ENCODE peak calls at places on chromosome 19, in five cellular contexts. Z is neuronal stem cell, B is IMR-90, G is H9, U is H1. S is an unnamed sample.

GRCh38 chr19:10061717-10062310 is 24.3 kb upstream of the SHFL start:
- DNase-seq in Z (no peak), B (no peak), G (peak), U (no peak), S (no peak)

GRCh38 chr19:14700711-14701110 is 10.9 kb downstream of the ZNF333 start:
- DNase-seq in Z (no peak), B (no peak), G (no peak), U (no peak), S (no peak)

GRCh38 chr19:18737337-18737953 is 53.7 kb downstream of the COMP start:
- DNase-seq in Z (no peak), B (peak), G (peak), U (no peak), S (no peak)

GRCh38 chr19:17681505-17682125 is 6.5 kb downstream of the UNC13A start:
- DNase-seq in Z (no peak), B (peak), G (peak), U (peak), S (peak)

GRCh38 chr19:41373993-41374392 is 2.3 kb upstream of the TMEM91 start:
- DNase-seq in Z (no peak), B (peak), G (no peak), U (no peak), S (peak)

GRCh38 chr19:12052057-12052570 is 647 bp downstream of the ZNF878 start:
- DNase-seq in Z (no peak), B (peak), G (no peak), U (no peak), S (peak)

GRCh38 chr19:17341845-17342244 is 4.5 kb downstream of the GTPBP3 start:
- DNase-seq in Z (no peak), B (no peak), G (no peak), U (no peak), S (no peak)

GRCh38 chr19:35155441-35155840 is 906 bp downstream of the FXYD5 start:
- DNase-seq in Z (no peak), B (no peak), G (no peak), U (no peak), S (no peak)

GRCh38 chr19:12364391-12365093 is 941 bp downstream of the ZNF442 start:
- DNase-seq in Z (no peak), B (peak), G (peak), U (no peak), S (peak)

GRCh38 chr19:40006273-40006691 is 9.4 kb downstream of the ZNF546 start:
- DNase-seq in Z (no peak), B (peak), G (no peak), U (no peak), S (peak)

GRCh38 chr19:39546599-39546998 is 6.6 kb upstream of the EID2 start:
- DNase-seq in Z (no peak), B (no peak), G (peak), U (no peak), S (no peak)

GRCh38 chr19:38848299-38849146 is 1.3 kb downstream of the HNRNPL start:
- DNase-seq in Z (no peak), B (no peak), G (no peak), U (no peak), S (no peak)

GRCh38 chr19:6038634-6039405 is 60.9 kb upstream of the RANBP3 start:
- DNase-seq in Z (no peak), B (peak), G (no peak), U (no peak), S (peak)

GRCh38 chr19:17001603-17002183 is 24.9 kb downstream of the CPAMD8 start:
- DNase-seq in Z (no peak), B (no peak), G (no peak), U (peak), S (no peak)

GRCh38 chr19:35291916-35292315 is at the start of gene MAG:
- DNase-seq in Z (no peak), B (no peak), G (no peak), U (no peak), S (no peak)

GRCh38 chr19:15251749-15252397 is 19.6 kb upstream of the EPHX3 start:
- DNase-seq in Z (peak), B (peak), G (peak), U (peak), S (peak)

DNA sequence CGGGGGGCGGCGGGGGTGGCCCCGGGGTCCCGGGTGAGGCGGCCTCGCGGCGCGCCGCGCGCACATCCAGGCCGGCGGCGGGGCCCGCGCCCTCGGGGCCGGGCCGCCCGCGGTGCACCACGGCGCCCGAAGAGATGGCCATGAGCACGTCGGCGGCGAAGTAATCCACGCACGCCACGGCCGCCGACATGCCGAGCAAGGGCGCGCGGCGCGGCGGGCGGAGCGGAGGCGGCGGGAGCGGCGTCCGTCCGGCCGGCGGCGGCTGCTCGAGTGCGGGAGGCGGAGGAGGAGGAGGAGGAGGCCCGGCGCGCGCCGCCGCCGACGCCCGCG is at the start of gene KLF16:
- DNase-seq in Z (no peak), B (no peak), G (no peak), U (no peak), S (no peak)
- H2BK15ac ChIP-seq in Z (peak), B (no peak), G (no peak), U (peak), S (peak)

GRCh38 chr19:33248104-33248503 is 22.5 kb upstream of the SLC7A10 start:
- DNase-seq in Z (no peak), B (no peak), G (no peak), U (no peak), S (no peak)
- H2BK120ac ChIP-seq in Z (no peak), B (no peak), G (no peak), U (no peak), S (no peak)

GRCh38 chr19:28313633-28314032 is 899.3 kb downstream of the UQCRFS1 start:
- DNase-seq in Z (no peak), B (peak), G (no peak), U (no peak), S (no peak)
- H2AFZ ChIP-seq in Z (no peak), B (no peak), G (no peak), U (no peak), S (no peak)

GRCh38 chr19:48965033-48965805 is at the start of gene FTL:
- DNase-seq in Z (peak), B (peak), G (peak), U (peak), S (peak)
- H2BK15ac ChIP-seq in Z (peak), B (peak), G (no peak), U (peak), S (peak)

DNA sequence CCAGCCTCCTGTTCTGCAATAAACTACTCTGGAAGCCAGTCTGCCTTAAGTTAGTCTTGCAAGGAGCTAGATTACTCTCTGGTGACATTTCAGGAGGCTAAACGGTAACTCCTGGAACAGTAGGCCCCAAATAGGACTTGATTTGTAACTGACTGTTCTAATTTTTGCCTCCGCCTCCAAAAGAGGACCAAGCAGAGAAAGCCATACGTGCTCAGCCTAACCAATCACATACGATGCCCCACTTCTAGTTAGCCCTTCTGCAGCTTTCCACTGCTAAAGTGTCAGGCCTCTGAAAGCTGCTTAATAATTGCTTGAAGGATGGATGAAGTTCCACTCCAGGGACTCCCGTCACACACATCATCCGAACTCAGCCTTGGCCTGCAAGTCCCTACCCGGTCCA is 749 bp downstream of the ZNF805 start:
- DNase-seq in Z (no peak), B (peak), G (no peak), U (no peak), S (peak)
- H2BK120ac ChIP-seq in Z (no peak), B (no peak), G (no peak), U (no peak), S (no peak)

GRCh38 chr19:46674416-46675178 is 13.6 kb upstream of the DACT3 start:
- DNase-seq in Z (no peak), B (peak), G (peak), U (peak), S (no peak)
- H2AFZ ChIP-seq in Z (no peak), B (no peak), G (no peak), U (no peak), S (no peak)

DNA sequence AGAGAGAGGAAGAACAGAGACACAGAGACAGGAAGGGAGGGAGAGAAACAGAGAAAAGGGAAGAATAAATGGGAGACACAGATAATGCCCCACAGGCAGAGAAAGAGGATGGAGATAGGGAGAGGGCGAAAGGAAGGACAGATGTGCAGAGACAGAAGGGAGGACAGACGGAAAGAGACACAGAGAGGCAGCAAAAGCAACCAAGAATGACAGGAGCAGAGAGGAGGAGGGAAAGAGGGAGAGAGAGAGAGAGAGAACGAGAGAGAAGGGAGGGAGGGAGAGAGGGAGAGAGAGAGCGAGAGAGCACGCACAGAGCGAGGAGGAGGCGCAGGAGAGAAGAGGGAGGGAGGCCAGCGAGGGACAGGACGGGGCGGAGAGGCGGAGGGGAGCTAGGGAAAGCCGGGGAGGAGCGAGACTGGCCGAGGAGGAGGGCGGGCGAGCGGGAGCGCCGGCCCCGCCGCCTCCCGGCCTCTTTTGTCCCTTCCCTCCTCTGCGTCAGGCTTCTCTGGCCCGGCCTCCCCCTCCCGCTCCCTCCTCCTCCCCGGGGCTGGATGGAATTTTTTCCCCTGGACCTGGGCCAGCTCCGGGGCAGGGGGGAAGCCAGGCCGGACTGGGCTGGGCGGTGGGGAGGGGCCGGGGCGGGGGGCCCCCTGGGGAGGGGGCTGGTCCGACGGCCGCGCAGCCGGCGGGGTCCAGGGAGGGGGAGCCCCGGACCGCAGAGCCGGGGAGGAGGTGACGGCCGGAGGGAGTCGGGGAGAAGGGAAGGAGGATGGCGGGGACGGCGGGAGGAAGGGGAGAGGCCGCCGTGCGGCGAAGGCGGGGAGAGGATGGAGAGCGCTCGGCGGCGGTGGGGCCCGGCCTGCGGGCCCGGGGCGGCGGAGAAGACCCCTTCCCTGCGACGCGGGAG is 4.2 kb upstream of the SPACA6 start:
- DNase-seq in Z (peak), B (peak), G (peak), U (peak), S (peak)
- H2BK15ac ChIP-seq in Z (peak), B (peak), G (no peak), U (peak), S (no peak)

GRCh38 chr19:48543121-48543710 is 8.8 kb upstream of the SULT2B1 start:
- DNase-seq in Z (no peak), B (peak), G (peak), U (no peak), S (peak)
- H2BK120ac ChIP-seq in Z (no peak), B (no peak), G (no peak), U (peak), S (no peak)

DNA sequence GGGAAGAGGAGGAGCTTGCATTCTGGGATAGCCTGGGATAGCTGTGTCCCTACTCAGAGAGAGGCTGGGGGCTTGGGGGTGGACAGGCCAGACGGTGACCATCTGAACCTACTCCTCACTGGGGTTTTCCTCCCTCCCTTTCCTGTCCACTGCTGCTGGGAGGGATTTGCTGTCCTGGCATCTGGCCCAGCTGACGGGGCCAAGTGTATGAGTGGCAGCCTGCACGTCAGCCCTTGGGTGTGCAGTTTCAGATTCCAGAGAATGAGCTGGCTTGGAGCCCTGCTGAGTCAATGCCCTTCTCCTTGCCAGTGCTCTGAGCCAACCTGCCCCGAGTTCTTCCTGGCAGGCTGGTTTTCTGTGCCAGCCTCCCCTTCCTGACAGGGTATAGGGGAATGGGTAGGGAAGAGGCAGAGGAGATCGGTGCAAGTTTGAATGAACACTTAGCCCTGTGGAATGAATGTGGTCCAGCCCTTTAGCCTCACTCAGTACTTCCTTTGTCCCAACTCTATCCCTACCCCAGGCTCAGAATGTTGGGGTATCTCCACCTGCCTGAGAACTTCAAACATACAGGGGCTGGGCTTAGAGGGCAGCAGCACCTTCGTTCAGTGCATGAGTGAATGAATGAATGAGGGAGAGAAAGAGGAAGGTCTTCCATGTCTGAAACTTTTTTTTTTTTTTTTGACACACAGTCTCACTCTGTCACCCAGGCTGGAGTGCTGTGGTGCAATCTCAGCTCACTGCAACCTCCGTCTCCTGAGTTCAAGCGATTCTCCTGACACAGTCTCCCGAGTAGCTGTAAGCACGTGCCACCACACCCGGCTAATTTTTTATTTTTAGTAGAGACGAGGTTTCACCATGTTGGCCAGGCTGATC is 1.8 kb upstream of the ANGPTL4 start:
- DNase-seq in Z (no peak), B (peak), G (no peak), U (no peak), S (peak)
- H2AFZ ChIP-seq in Z (no peak), B (peak), G (no peak), U (no peak), S (no peak)

S was measured in mesenchymal stem cell.